ENCODE peak calls at places on chromosomes 5 and 9, in eight cellular contexts. D is stimulated activated CD4-positive, alpha-beta T cell treated with anti-CD3 and anti-CD28 coated beads, TNF-alpha, amount 100 ng/mL, for 4 hours; O is naive thymus-derived CD4-positive, alpha-beta T cell; F is stimulated activated effector memory CD8-positive, alpha-beta T cell treated with anti-CD3 and anti-CD28 coated beads, Interleukin-12 subunit alpha, Interleukin-12 subunit beta, amount 100 ng/mL, for 72 hours; Z is CD4-positive, alpha-beta memory T cell; V is KBM-7; P is COR-L47; N is activated T-helper 9 cell treated with anti-CD3 and anti-CD28 coated beads, Interleukin-2, amount 50 U/mL, for 16 hours. L is an unnamed sample.
A peak's percentile ranks its signal among the peaks of the same experiment; 100 is the strongest.

GRCh38 chr9:124343533-124344290 is 71.5 kb downstream of the PSMB7 start:
- DNase-seq in D (no peak), N (no peak), F (no peak), O (no peak), Z (no peak), P (no peak), V (no peak), L (no peak)

GRCh38 chr9:95143591-95144561 is 173.6 kb downstream of the FANCC start:
- DNase-seq in F (no peak), V (no peak), P (no peak), D (no peak), Z (no peak), N (no peak), O (no peak), L (no peak)

GRCh38 chr9:13149454-13149853 is 130.0 kb downstream of the MPDZ start:
- DNase-seq in F (no peak), Z (no peak), O (no peak), D (no peak), V (no peak), P (peak; percentile 40), N (no peak), L (peak; percentile 75)

GRCh38 chr9:8179381-8180053 is 379.9 kb upstream of the DMAC1 start:
- DNase-seq in F (no peak), N (no peak), P (peak; percentile 70), O (no peak), Z (no peak), D (no peak), V (no peak), L (no peak)

GRCh38 chr9:113645972-113646241 is 182.4 kb downstream of the RGS3 start:
- DNase-seq in Z (no peak), O (no peak), D (no peak), P (no peak), N (no peak), V (no peak), F (no peak), L (no peak)

GRCh38 chr9:127463891-127464290 is 12.6 kb downstream of the LRSAM1 start:
- DNase-seq in D (no peak), Z (no peak), F (no peak), P (no peak), N (no peak), O (no peak), V (no peak), L (no peak)

GRCh38 chr9:7094576-7094975 is 336.8 kb downstream of the KDM4C start:
- DNase-seq in V (no peak), F (no peak), D (no peak), Z (no peak), O (no peak), P (no peak), N (no peak), L (no peak)

GRCh38 chr5:32802764-32803163 is 91.6 kb downstream of the NPR3 start:
- DNase-seq in V (no peak), P (no peak), N (no peak), Z (no peak), F (no peak), O (no peak), D (no peak), L (no peak)

GRCh38 chr5:87877495-87877894 is 391.1 kb downstream of the TMEM161B start:
- DNase-seq in F (no peak), N (no peak), Z (no peak), D (no peak), V (no peak), P (no peak), O (no peak), L (no peak)

GRCh38 chr5:72284674-72285424 is 35.2 kb downstream of the MRPS27 start:
- DNase-seq in V (peak; percentile 29), D (no peak), Z (no peak), P (no peak), N (no peak), O (no peak), F (no peak), L (no peak)

GRCh38 chr9:110092792-110093191 is 115.2 kb downstream of the C9orf152 start:
- DNase-seq in N (no peak), Z (no peak), D (no peak), V (no peak), O (no peak), F (no peak), P (no peak), L (no peak)

GRCh38 chr5:10409504-10409903 is 32.2 kb upstream of the ROPN1L start:
- DNase-seq in O (no peak), Z (no peak), D (no peak), N (no peak), P (no peak), V (peak; percentile 37), F (no peak), L (no peak)

GRCh38 chr9:131500939-131501541 is 1.7 kb upstream of the POMT1 start:
- DNase-seq in N (peak; percentile 40), F (peak; percentile 75), Z (peak; percentile 86), D (peak; percentile 32), V (peak; percentile 32), O (no peak), P (no peak), L (no peak)

GRCh38 chr5:150302301-150303069 is at the start of gene ARSI:
- DNase-seq in P (no peak), V (no peak), D (no peak), O (no peak), Z (no peak), F (no peak), N (no peak), L (peak; percentile 19)

GRCh38 chr5:180096616-180097015 is 25.1 kb upstream of the RNF130 start:
- DNase-seq in D (no peak), F (no peak), O (no peak), Z (no peak), N (no peak), P (no peak), V (no peak), L (no peak)

GRCh38 chr9:110135858-110136257 is 72.1 kb downstream of the C9orf152 start:
- DNase-seq in O (no peak), F (no peak), P (no peak), D (no peak), V (no peak), N (no peak), Z (no peak), L (no peak)

GRCh38 chr5:52829664-52830063 is 41.9 kb downstream of the ITGA1 start:
- DNase-seq in V (no peak), Z (no peak), O (no peak), F (no peak), D (no peak), P (no peak), N (no peak), L (no peak)

GRCh38 chr5:143691278-143692236 is 120.4 kb upstream of the HMHB1 start:
- DNase-seq in D (no peak), Z (no peak), V (no peak), N (no peak), P (no peak), O (no peak), F (no peak), L (no peak)

GRCh38 chr9:136808075-136808780 is 480 bp downstream of the RABL6 start:
- DNase-seq in D (peak; percentile 28), P (peak; percentile 30), Z (peak; percentile 59), N (peak; percentile 33), F (peak; percentile 75), O (peak; percentile 43), V (no peak), L (no peak)

GRCh38 chr9:98922721-98923435 is 20.8 kb upstream of the COL15A1 start:
- DNase-seq in P (no peak), V (no peak), Z (no peak), N (no peak), O (no peak), F (no peak), D (no peak), L (no peak)

GRCh38 chr9:4852419-4852818 is 59.7 kb downstream of the RCL1 start:
- DNase-seq in P (no peak), D (no peak), O (no peak), N (no peak), F (no peak), Z (no peak), V (no peak), L (no peak)

GRCh38 chr5:6573651-6574101 is 59.2 kb downstream of the NSUN2 start:
- DNase-seq in D (no peak), F (peak; percentile 30), O (no peak), P (peak; percentile 11), V (no peak), N (no peak), Z (no peak), L (no peak)